ENCODE peak calls at places on chromosomes 11 and 22, in eight cellular contexts. L, I, K, P, X, S, G and D are unnamed samples.

GRCh38 chr11:80155412-80156017 is 714.7 kb upstream of the TENM4 start:
- DNase-seq in L (no peak), I (peak), K (no peak), P (peak), X (peak), S (no peak), G (peak), D (peak)

GRCh38 chr11:110728476-110728875 is 16.2 kb upstream of the ARHGAP20 start:
- DNase-seq in L (no peak), I (no peak), K (no peak), P (no peak), X (peak), S (no peak), G (no peak), D (no peak)

GRCh38 chr11:128766687-128767086 is 72.8 kb downstream of the FLI1 start:
- DNase-seq in L (no peak), I (peak), K (no peak), P (no peak), X (no peak), S (no peak), G (no peak), D (no peak)

GRCh38 chr22:18012528-18012927 is 11.8 kb downstream of the MICAL3 start:
- DNase-seq in L (no peak), I (no peak), K (no peak), P (no peak), X (peak), S (no peak), G (no peak), D (peak)

GRCh38 chr11:16774920-16775603 is 36.6 kb downstream of the C11orf58 start:
- DNase-seq in L (no peak), I (no peak), K (no peak), P (no peak), X (no peak), S (no peak), G (peak), D (no peak)

GRCh38 chr22:50525104-50525958 is at the start of gene SCO2:
- DNase-seq in L (peak), I (peak), K (peak), P (peak), X (peak), S (peak), G (peak), D (peak)

GRCh38 chr11:61907871-61908729 is 9.3 kb downstream of the RAB3IL1 start:
- DNase-seq in L (no peak), I (no peak), K (no peak), P (no peak), X (no peak), S (no peak), G (no peak), D (no peak)

GRCh38 chr11:94958118-94958517 is 15.2 kb downstream of the CWC15 start:
- DNase-seq in L (no peak), I (peak), K (no peak), P (no peak), X (peak), S (no peak), G (no peak), D (peak)

GRCh38 chr22:49555526-49555925 is 272.1 kb downstream of the BRD1 start:
- DNase-seq in L (no peak), I (no peak), K (no peak), P (no peak), X (no peak), S (no peak), G (peak), D (no peak)

GRCh38 chr11:104893876-104894275 is 4.4 kb downstream of the CASP12 start:
- DNase-seq in L (no peak), I (no peak), K (no peak), P (peak), X (no peak), S (no peak), G (no peak), D (no peak)

GRCh38 chr11:130452941-130453340 is 4.5 kb downstream of the ADAMTS15 start:
- DNase-seq in L (no peak), I (peak), K (no peak), P (no peak), X (no peak), S (no peak), G (peak), D (no peak)

GRCh38 chr11:130452171-130452570 is 3.7 kb downstream of the ADAMTS15 start:
- DNase-seq in L (no peak), I (peak), K (no peak), P (no peak), X (no peak), S (no peak), G (no peak), D (no peak)

GRCh38 chr11:130449246-130449990 is 973 bp downstream of the ADAMTS15 start:
- DNase-seq in L (no peak), I (peak), K (peak), P (no peak), X (no peak), S (no peak), G (peak), D (no peak)

GRCh38 chr11:130449996-130450419 is 1.6 kb downstream of the ADAMTS15 start:
- DNase-seq in L (peak), I (peak), K (peak), P (no peak), X (no peak), S (no peak), G (peak), D (peak)

GRCh38 chr11:130451261-130452019 is 3.0 kb downstream of the ADAMTS15 start:
- DNase-seq in L (no peak), I (peak), K (peak), P (no peak), X (no peak), S (no peak), G (no peak), D (peak)
- H3K4me3 ChIP-seq in L (no peak), I (peak), K (no peak), P (no peak), X (no peak), S (peak), G (no peak), D (no peak)

GRCh38 chr11:118870396-118871343 is 13.0 kb upstream of the CXCR5 start:
- DNase-seq in L (no peak), I (peak), K (peak), P (no peak), X (no peak), S (no peak), G (peak), D (peak)
- TF ChIP-seq CTCF in L (no peak), I (no peak), K (no peak), P (no peak), X (no peak), S (peak), G (no peak), D (peak)

GRCh38 chr11:123219066-123219697 is 24.1 kb upstream of the CLMP start:
- DNase-seq in L (no peak), I (peak), K (no peak), P (no peak), X (no peak), S (peak), G (no peak), D (peak)
- H3K4me3 ChIP-seq in L (no peak), I (no peak), K (no peak), P (no peak), X (no peak), S (no peak), G (no peak), D (no peak)

GRCh38 chr11:11163256-11163655 is 189.8 kb downstream of the CSNK2A3 start:
- DNase-seq in L (no peak), I (no peak), K (no peak), P (no peak), X (no peak), S (no peak), G (peak), D (no peak)
- TF ChIP-seq CTCF in L (peak), I (peak), K (no peak), P (no peak), X (no peak), S (peak), G (peak), D (no peak)

DNA sequence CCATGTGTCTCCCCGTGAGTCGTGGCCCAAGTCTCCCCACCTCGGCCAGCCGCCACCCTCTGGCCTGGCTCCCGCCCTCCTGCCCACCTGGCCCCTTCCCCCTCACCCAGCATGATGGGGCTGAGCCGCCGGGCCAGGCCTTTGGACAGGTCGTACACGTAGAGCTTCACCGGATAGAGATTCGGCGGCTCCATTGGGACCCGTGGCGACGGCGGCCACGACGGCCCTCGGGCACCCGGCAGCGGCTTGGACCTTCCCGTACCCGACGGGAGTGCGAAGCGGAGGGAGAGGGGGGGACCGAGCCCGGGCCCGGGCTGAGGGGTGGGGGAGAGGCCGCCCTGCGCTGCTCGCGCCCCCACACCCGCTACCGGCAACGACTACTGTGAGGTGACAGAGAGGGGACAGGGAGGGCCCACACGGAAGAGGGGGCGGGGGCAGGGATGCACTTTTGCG is at the start of gene DESI1:
- DNase-seq in L (no peak), I (no peak), K (no peak), P (no peak), X (peak), S (no peak), G (no peak), D (no peak)
- H3K4me3 ChIP-seq in L (peak), I (peak), K (peak), P (peak), X (peak), S (peak), G (peak), D (peak)

GRCh38 chr11:126159719-126160344 is 51.6 kb downstream of the RPUSD4 start:
- DNase-seq in L (peak), I (no peak), K (no peak), P (no peak), X (no peak), S (no peak), G (peak), D (no peak)

GRCh38 chr11:126155402-126156187 is 55.9 kb downstream of the RPUSD4 start:
- DNase-seq in L (no peak), I (no peak), K (no peak), P (no peak), X (no peak), S (no peak), G (no peak), D (no peak)

GRCh38 chr11:126156814-126157213 is 54.6 kb downstream of the RPUSD4 start:
- DNase-seq in L (no peak), I (no peak), K (no peak), P (no peak), X (no peak), S (no peak), G (no peak), D (no peak)

GRCh38 chr11:126158054-126158791 is 53.2 kb downstream of the RPUSD4 start:
- DNase-seq in L (no peak), I (no peak), K (no peak), P (no peak), X (no peak), S (no peak), G (no peak), D (no peak)

GRCh38 chr11:126157326-126158030 is 54.0 kb downstream of the RPUSD4 start:
- DNase-seq in L (no peak), I (no peak), K (no peak), P (no peak), X (no peak), S (no peak), G (no peak), D (no peak)
- TF ChIP-seq CTCF in L (no peak), I (no peak), K (no peak), P (no peak), X (no peak), S (no peak), G (no peak), D (no peak)

GRCh38 chr11:78019808-78020207 is 3.3 kb downstream of the KCTD14 start:
- DNase-seq in L (no peak), I (no peak), K (no peak), P (no peak), X (peak), S (no peak), G (no peak), D (no peak)

GRCh38 chr11:78025378-78025777 is 2.3 kb upstream of the KCTD14 start:
- DNase-seq in L (no peak), I (no peak), K (no peak), P (no peak), X (no peak), S (no peak), G (no peak), D (no peak)

GRCh38 chr11:78020248-78020647 is 2.8 kb downstream of the KCTD14 start:
- DNase-seq in L (no peak), I (no peak), K (no peak), P (no peak), X (no peak), S (no peak), G (no peak), D (no peak)

GRCh38 chr11:78022397-78023396 is at the start of gene KCTD14:
- DNase-seq in L (no peak), I (no peak), K (peak), P (no peak), X (no peak), S (no peak), G (peak), D (peak)

DNA sequence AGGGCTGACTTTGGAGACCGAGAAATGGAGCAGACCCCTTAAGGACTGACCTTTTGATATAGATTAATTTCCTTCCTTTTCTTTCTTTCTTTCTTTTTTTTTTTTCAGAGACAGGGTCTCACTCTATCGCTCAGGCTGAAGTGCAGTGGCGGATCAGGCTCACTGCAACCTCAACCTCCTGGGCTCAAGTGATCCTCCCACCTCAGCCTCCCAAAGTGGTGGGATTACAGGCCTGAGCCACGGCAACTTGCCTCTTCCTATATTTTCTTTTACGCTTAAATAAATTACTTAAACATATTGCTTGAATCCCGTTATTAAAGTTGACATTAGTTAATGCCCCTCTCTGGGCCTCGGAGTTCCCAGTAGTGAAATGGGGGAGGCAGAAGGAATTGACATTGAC is 350 bp upstream of the KCTD14 start:
- DNase-seq in L (no peak), I (no peak), K (no peak), P (no peak), X (no peak), S (no peak), G (no peak), D (no peak)
- H3K4me3 ChIP-seq in L (peak), I (no peak), K (peak), P (no peak), X (peak), S (peak), G (peak), D (peak)

DNA sequence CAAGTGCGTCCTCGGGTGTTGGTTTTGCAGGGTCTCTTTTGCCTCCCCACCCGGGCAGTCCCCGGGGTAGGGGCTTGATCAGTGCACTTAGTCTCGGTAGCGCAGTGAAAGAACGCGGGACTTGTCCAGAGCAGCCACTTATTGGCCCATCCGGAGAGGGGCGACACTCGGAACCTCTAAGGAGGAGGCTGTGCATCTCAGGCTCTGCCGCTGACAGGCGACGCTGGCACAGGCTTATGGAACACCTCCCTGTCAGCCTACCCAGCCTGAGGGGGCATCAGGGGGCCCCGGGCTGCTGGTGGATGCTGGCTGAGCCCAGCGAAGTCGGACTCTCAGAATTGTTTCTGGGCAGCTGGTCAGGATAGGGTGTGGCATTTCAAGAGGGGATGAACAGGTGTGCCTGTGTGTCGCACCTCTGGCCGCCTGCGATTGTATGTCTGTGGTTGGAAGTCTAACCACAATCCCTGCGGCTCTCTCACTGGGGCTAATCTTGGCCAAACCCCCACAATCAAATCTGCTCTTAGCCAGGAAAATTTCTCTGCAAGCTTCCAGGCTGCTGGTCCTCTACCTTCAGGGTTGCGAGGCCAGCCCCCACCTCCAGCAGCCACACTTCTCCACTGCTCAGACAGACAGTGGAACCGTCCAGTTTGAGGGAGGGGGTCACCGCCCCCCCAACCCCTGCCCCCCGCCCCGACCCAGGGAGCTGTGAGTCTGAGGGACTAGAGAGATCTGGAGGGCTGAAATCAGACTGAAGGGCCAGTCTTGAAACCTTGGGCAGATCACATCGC is 814 bp downstream of the ATG16L2 start:
- DNase-seq in L (no peak), I (peak), K (peak), P (peak), X (peak), S (no peak), G (peak), D (peak)
- TF ChIP-seq CTCF in L (no peak), I (peak), K (no peak), P (no peak), X (no peak), S (no peak), G (peak), D (no peak)

GRCh38 chr11:8689726-8690255 is 7.2 kb downstream of the RPL27A start:
- DNase-seq in L (no peak), I (no peak), K (no peak), P (no peak), X (no peak), S (no peak), G (peak), D (no peak)
- H3K4me3 ChIP-seq in L (peak), I (no peak), K (no peak), P (no peak), X (no peak), S (no peak), G (peak), D (no peak)